ENCODE peak calls at places on chromosomes 11 and 22, in five cellular contexts. X is body of pancreas, J is heart left ventricle, O is fibroblast of lung, C is kidney. L is an unnamed sample. For H3K9me3, the result is how much of the 10 kb centered on the place peaks cover.

GRCh38 chr11:64323373-64323772 is 5.5 kb downstream of the PRDX5 start:
- DNase-seq in J (no peak), C (no peak), O (no peak), X (no peak), L (no peak)

GRCh38 chr11:35292290-35292689 is 127.1 kb downstream of the SLC1A2 start:
- DNase-seq in J (no peak), C (no peak), X (no peak), O (no peak), L (no peak)

GRCh38 chr11:101049123-101049522 is 80.5 kb downstream of the PGR start:
- DNase-seq in X (no peak), C (no peak), O (no peak), J (no peak), L (no peak)

GRCh38 chr22:25923952-25924351 is 182.0 kb downstream of the MYO18B start:
- DNase-seq in O (no peak), C (no peak), J (no peak), X (no peak), L (no peak)

GRCh38 chr11:117832511-117832910 is 8.0 kb upstream of the FXYD2 start:
- DNase-seq in O (no peak), X (peak), J (no peak), C (peak), L (no peak)

GRCh38 chr11:33488971-33489370 is 211.7 kb downstream of the C11orf91 start:
- DNase-seq in X (no peak), J (no peak), O (no peak), C (no peak), L (no peak)

GRCh38 chr11:72191961-72192381 is at the start of gene FOLR1:
- DNase-seq in C (peak), X (no peak), O (no peak), J (no peak), L (no peak)

GRCh38 chr11:32121012-32121411 is 30.1 kb downstream of the RCN1 start:
- DNase-seq in C (no peak), J (no peak), X (no peak), O (no peak), L (no peak)

GRCh38 chr22:46027219-46028068 is 50.5 kb upstream of the WNT7B start:
- DNase-seq in J (peak), X (peak), C (peak), O (no peak), L (no peak)

GRCh38 chr11:6705905-6706535 is 22.9 kb upstream of the MRPL17 start:
- DNase-seq in X (peak), O (peak), J (peak), C (no peak), L (peak)

GRCh38 chr11:18715476-18715875 is 10.5 kb downstream of the IGSF22 start:
- DNase-seq in X (no peak), J (no peak), O (no peak), C (no peak), L (no peak)

GRCh38 chr11:117186431-117186761 is 7.9 kb downstream of the SIDT2 start:
- DNase-seq in J (no peak), C (peak), X (peak), O (no peak), L (no peak)

GRCh38 chr11:24890426-24890825 is 393.6 kb downstream of the LUZP2 start:
- DNase-seq in C (no peak), J (no peak), X (no peak), O (no peak), L (no peak)

DNA sequence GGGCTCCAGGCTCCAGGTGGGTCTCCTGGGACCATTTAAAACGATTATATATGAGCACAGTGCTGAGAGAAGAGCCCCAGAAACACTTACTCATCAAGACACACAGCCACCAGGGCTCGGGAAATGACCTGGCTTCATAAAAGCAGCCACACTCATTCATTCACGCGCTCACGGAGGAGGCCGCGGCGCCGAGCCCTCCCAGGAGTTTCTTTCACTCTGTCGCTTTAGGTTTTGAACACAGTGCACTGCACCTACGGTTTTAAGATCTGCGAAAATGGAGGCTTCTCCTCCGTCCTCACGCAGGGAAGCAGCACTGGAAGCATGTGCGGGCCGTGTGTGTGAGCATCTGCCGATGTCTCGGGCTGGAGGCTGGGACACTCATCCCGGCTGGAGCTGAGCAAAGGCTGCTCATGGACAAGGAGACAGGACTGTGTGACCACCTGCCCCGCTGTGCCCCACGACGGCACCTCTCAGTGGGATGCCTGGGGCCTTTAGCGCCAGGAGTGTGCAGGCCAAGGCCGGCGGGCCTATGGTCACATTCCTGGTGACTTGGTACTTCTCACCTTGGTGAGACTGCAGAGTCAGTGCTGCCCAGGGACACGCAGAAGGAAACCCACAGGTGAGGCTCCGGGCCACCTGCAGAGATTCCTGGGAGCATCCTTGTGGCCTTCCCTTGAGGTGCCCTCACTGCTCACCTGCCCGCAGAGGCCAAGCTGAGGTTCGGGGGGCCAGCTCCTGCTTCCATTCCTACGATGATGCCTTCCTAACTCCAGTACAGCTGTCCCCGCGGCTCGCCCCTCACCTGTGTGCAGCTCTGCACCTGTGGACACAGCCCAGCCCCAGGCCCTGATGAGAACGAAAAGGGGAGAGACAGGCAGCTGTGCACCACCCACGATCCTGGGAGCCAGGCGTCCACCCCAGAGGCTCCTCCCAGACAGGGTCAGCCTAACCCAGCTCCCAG is 872.0 kb downstream of the BRD1 start:
- DNase-seq in J (peak), O (no peak), X (no peak), C (no peak), L (no peak)
- H3K9me3 ChIP-seq in J (under half), O (under half), X (under half), C (under half), L (under half)

GRCh38 chr11:95081412-95081811 is 8.2 kb upstream of the ENDOD1 start:
- DNase-seq in J (peak), O (peak), X (no peak), C (peak), L (no peak)
- H3K9me3 ChIP-seq in J (under half), O (under half), X (under half), C (under half), L (under half)

GRCh38 chr22:48653306-48653705 is 1174.4 kb downstream of the BRD1 start:
- DNase-seq in O (no peak), J (no peak), C (no peak), X (no peak), L (no peak)

GRCh38 chr22:48651036-48651890 is 1176.4 kb downstream of the BRD1 start:
- DNase-seq in J (no peak), C (no peak), X (no peak), O (no peak), L (no peak)

GRCh38 chr22:48652796-48653195 is 1174.9 kb downstream of the BRD1 start:
- DNase-seq in C (no peak), X (no peak), O (no peak), J (no peak), L (no peak)

GRCh38 chr22:48650323-48651035 is 1177.2 kb downstream of the BRD1 start:
- DNase-seq in J (no peak), X (no peak), O (no peak), C (no peak), L (no peak)

GRCh38 chr22:48651981-48652538 is 1175.6 kb downstream of the BRD1 start:
- DNase-seq in C (no peak), J (no peak), X (no peak), O (no peak), L (no peak)
- H3K9me3 ChIP-seq in C (under half), J (under half), X (under half), O (under half), L (under half)

DNA sequence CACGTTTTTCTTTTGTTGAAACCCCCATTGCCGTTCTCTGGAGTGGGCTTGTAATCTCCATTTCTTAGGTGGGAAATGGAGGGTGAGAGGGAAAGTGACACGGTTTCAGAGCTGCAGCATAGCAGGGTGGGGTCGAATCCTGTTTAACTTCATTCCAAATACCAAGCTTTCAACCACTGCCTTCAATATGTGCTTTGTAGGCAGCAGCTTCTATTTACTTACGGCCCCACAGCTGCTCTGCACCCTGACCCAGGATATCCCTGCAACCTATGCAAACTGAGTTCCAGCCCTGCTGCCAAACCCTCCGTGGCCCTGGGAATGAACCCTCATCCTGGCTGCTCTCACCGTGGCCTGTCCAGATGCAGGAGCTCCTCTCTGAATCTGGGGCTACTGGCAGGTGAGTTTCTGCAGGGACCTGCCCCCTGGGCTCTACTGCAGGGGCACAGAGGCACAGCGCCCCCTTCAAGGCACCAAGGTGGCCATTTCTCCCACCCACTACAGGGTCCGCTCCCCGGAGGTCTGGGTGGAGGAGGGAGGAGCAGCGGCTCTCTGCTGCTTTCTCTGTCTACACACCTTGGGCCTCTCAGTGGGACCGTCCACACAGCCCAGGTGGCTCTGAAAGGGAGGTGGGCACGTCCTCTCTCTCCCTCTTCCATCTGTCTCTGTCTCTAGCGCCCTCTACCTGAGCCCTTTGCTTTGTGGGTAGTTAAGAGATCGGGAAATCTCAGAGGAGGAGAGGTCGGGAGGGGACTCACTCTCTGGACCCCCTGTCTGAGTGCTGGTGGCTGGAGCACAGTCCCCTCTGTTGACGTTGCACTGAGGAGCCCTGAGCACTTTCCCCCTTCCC is 279.1 kb downstream of the BRD1 start:
- DNase-seq in J (no peak), C (peak), O (no peak), X (no peak), L (no peak)
- H3K9me3 ChIP-seq in J (under half), C (under half), O (under half), X (under half), L (under half)

GRCh38 chr11:58768137-58768536 is 36.4 kb upstream of the GLYAT start:
- DNase-seq in O (no peak), X (no peak), C (no peak), J (no peak), L (no peak)
- H3K9me3 ChIP-seq in O (under half), X (under half), C (under half), J (under half), L (under half)